ENCODE peak calls at places on chromosome 1, in six cellular contexts. One of them, this sample, is unnamed.

GRCh38 chr1:150409504-150410362 is 45.8 kb downstream of the RPRD2 start:
- DNase-seq in spleen: no peak
- DNase-seq in H1: no peak
- DNase-seq in stomach: no peak
- DNase-seq in esophagus squamous epithelium: no peak
- DNase-seq in IMR-90: no peak
- DNase-seq in this sample: no peak

GRCh38 chr1:73593379-73593778 is 604.6 kb downstream of the LRRIQ3 start:
- DNase-seq in stomach: peak
- DNase-seq in spleen: no peak
- DNase-seq in esophagus squamous epithelium: no peak
- DNase-seq in IMR-90: no peak
- DNase-seq in H1: no peak
- DNase-seq in this sample: peak

GRCh38 chr1:174040387-174040786 is 18.2 kb upstream of the RC3H1 start:
- DNase-seq in stomach: no peak
- DNase-seq in H1: no peak
- DNase-seq in esophagus squamous epithelium: no peak
- DNase-seq in spleen: no peak
- DNase-seq in IMR-90: peak
- DNase-seq in this sample: peak

GRCh38 chr1:155086182-155086741 is 7.6 kb downstream of the EFNA3 start:
- DNase-seq in spleen: peak
- DNase-seq in H1: peak
- DNase-seq in esophagus squamous epithelium: no peak
- DNase-seq in stomach: peak
- DNase-seq in IMR-90: no peak
- DNase-seq in this sample: peak

GRCh38 chr1:5480906-5481305 is 511.3 kb downstream of the NPHP4 start:
- DNase-seq in stomach: no peak
- DNase-seq in esophagus squamous epithelium: no peak
- DNase-seq in spleen: peak
- DNase-seq in H1: no peak
- DNase-seq in IMR-90: no peak
- DNase-seq in this sample: no peak

GRCh38 chr1:4971666-4972065 is 317.3 kb downstream of the AJAP1 start:
- DNase-seq in spleen: no peak
- DNase-seq in IMR-90: no peak
- DNase-seq in esophagus squamous epithelium: no peak
- DNase-seq in H1: no peak
- DNase-seq in stomach: no peak
- DNase-seq in this sample: no peak

GRCh38 chr1:77446841-77447555 is 165.2 kb downstream of the AK5 start:
- DNase-seq in IMR-90: peak
- DNase-seq in H1: no peak
- DNase-seq in spleen: no peak
- DNase-seq in esophagus squamous epithelium: no peak
- DNase-seq in stomach: no peak
- DNase-seq in this sample: no peak

GRCh38 chr1:21534674-21535378 is 25.6 kb downstream of the ALPL start:
- DNase-seq in stomach: peak
- DNase-seq in spleen: no peak
- DNase-seq in IMR-90: peak
- DNase-seq in H1: no peak
- DNase-seq in esophagus squamous epithelium: no peak
- DNase-seq in this sample: no peak

GRCh38 chr1:36161656-36162531 is 5.9 kb downstream of the MAP7D1 start:
- DNase-seq in H1: no peak
- DNase-seq in stomach: peak
- DNase-seq in spleen: peak
- DNase-seq in IMR-90: no peak
- DNase-seq in esophagus squamous epithelium: no peak
- DNase-seq in this sample: no peak

GRCh38 chr1:22508991-22509390 is 54.3 kb upstream of the EPHA8 start:
- DNase-seq in spleen: no peak
- DNase-seq in esophagus squamous epithelium: no peak
- DNase-seq in IMR-90: no peak
- DNase-seq in H1: no peak
- DNase-seq in stomach: no peak
- DNase-seq in this sample: no peak

GRCh38 chr1:201009967-201010645 is 13.4 kb downstream of the KIF21B start:
- DNase-seq in IMR-90: no peak
- DNase-seq in H1: no peak
- DNase-seq in spleen: peak
- DNase-seq in stomach: no peak
- DNase-seq in esophagus squamous epithelium: no peak
- DNase-seq in this sample: no peak

GRCh38 chr1:201828451-201828819 is 522 bp upstream of the IPO9 start:
- DNase-seq in spleen: no peak
- DNase-seq in esophagus squamous epithelium: no peak
- DNase-seq in H1: no peak
- DNase-seq in stomach: no peak
- DNase-seq in IMR-90: peak
- DNase-seq in this sample: no peak

GRCh38 chr1:241871031-241871430 is 23.0 kb downstream of the EXO1 start:
- DNase-seq in spleen: no peak
- DNase-seq in H1: no peak
- DNase-seq in IMR-90: no peak
- DNase-seq in esophagus squamous epithelium: no peak
- DNase-seq in stomach: no peak
- DNase-seq in this sample: no peak

GRCh38 chr1:94920061-94920460 is 6.8 kb downstream of the CNN3 start:
- DNase-seq in H1: no peak
- DNase-seq in esophagus squamous epithelium: no peak
- DNase-seq in spleen: no peak
- DNase-seq in IMR-90: no peak
- DNase-seq in stomach: no peak
- DNase-seq in this sample: no peak

GRCh38 chr1:40122865-40123264 is 25.8 kb upstream of the PPT1 start:
- DNase-seq in IMR-90: no peak
- DNase-seq in spleen: no peak
- DNase-seq in H1: no peak
- DNase-seq in stomach: no peak
- DNase-seq in esophagus squamous epithelium: no peak
- DNase-seq in this sample: no peak

GRCh38 chr1:92030701-92031107 is 919 bp downstream of the EPHX4 start:
- DNase-seq in spleen: no peak
- DNase-seq in stomach: no peak
- DNase-seq in esophagus squamous epithelium: no peak
- DNase-seq in IMR-90: peak
- DNase-seq in H1: no peak
- DNase-seq in this sample: peak

GRCh38 chr1:59468828-59469428 is 172.0 kb downstream of the FGGY start:
- DNase-seq in spleen: no peak
- DNase-seq in esophagus squamous epithelium: no peak
- DNase-seq in IMR-90: no peak
- DNase-seq in H1: no peak
- DNase-seq in stomach: no peak
- DNase-seq in this sample: no peak

GRCh38 chr1:204130178-204130577 is 21.7 kb downstream of the ETNK2 start:
- DNase-seq in stomach: peak
- DNase-seq in spleen: no peak
- DNase-seq in IMR-90: no peak
- DNase-seq in esophagus squamous epithelium: no peak
- DNase-seq in H1: no peak
- DNase-seq in this sample: no peak

GRCh38 chr1:10651793-10652192 is 144.7 kb downstream of the CASZ1 start:
- DNase-seq in H1: peak
- DNase-seq in esophagus squamous epithelium: no peak
- DNase-seq in spleen: no peak
- DNase-seq in IMR-90: no peak
- DNase-seq in stomach: peak
- DNase-seq in this sample: no peak

GRCh38 chr1:39081266-39082139 is 55.4 kb downstream of the NDUFS5 start:
- DNase-seq in H1: peak
- DNase-seq in esophagus squamous epithelium: no peak
- DNase-seq in spleen: peak
- DNase-seq in stomach: no peak
- DNase-seq in IMR-90: no peak
- DNase-seq in this sample: peak

GRCh38 chr1:52041551-52042185 is 8.1 kb upstream of the KTI12 start:
- DNase-seq in IMR-90: peak
- DNase-seq in stomach: no peak
- DNase-seq in esophagus squamous epithelium: no peak
- DNase-seq in H1: no peak
- DNase-seq in spleen: no peak
- DNase-seq in this sample: no peak

GRCh38 chr1:97105531-97105930 is 383.9 kb downstream of the PTBP2 start:
- DNase-seq in spleen: no peak
- DNase-seq in IMR-90: peak
- DNase-seq in stomach: no peak
- DNase-seq in esophagus squamous epithelium: no peak
- DNase-seq in H1: no peak
- DNase-seq in this sample: no peak

GRCh38 chr1:54474500-54475235 is 68.5 kb upstream of the SSBP3 start:
- DNase-seq in H1: peak
- DNase-seq in spleen: no peak
- DNase-seq in esophagus squamous epithelium: no peak
- DNase-seq in IMR-90: no peak
- DNase-seq in stomach: no peak
- DNase-seq in this sample: no peak

GRCh38 chr1:95384570-95384969 is 150.6 kb downstream of the RWDD3 start:
- DNase-seq in stomach: no peak
- DNase-seq in esophagus squamous epithelium: no peak
- DNase-seq in spleen: no peak
- DNase-seq in IMR-90: peak
- DNase-seq in H1: peak
- DNase-seq in this sample: no peak

DNA sequence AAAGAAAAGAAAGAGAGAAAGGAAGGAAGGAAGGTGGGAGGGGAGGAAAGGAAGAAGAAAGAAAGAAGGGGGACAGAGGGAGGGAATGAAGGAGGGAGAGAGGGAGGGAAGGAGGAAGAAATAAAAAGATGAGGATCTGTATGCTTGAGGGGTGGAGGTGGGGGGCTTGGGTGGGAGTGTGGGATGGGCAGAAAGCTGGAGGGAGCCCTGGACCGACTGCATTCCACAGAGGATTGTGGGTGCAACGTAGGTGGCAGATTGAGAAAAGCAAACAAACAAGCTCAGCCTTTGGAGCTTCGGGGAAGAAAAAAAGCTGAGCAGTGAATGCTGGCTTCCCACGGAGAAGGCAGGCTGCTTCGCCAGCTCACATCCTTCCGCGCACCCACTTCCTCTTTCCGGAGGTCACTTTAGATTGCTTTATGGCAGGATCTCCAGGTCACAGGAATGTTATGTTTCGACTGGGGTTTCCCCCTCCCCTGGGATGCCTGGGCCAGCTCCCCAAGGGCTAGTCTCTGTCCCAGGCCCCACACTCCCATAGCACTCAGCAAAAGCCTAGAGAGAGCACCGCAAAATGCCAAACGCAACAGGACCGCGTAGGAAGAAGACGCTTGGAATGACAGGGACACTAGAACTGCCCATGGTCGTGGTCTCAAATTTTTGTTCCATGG is 20.7 kb upstream of the LGALS8 start:
- DNase-seq in stomach: peak
- DNase-seq in IMR-90: peak
- DNase-seq in H1: peak
- DNase-seq in spleen: peak
- DNase-seq in esophagus squamous epithelium: no peak
- DNase-seq in this sample: peak
- TF ChIP-seq POLR2A in stomach: no peak
- TF ChIP-seq POLR2A in IMR-90: no peak
- TF ChIP-seq POLR2A in H1: no peak
- TF ChIP-seq POLR2A in spleen: no peak
- TF ChIP-seq POLR2A in esophagus squamous epithelium: no peak
- TF ChIP-seq POLR2A in this sample: peak

DNA sequence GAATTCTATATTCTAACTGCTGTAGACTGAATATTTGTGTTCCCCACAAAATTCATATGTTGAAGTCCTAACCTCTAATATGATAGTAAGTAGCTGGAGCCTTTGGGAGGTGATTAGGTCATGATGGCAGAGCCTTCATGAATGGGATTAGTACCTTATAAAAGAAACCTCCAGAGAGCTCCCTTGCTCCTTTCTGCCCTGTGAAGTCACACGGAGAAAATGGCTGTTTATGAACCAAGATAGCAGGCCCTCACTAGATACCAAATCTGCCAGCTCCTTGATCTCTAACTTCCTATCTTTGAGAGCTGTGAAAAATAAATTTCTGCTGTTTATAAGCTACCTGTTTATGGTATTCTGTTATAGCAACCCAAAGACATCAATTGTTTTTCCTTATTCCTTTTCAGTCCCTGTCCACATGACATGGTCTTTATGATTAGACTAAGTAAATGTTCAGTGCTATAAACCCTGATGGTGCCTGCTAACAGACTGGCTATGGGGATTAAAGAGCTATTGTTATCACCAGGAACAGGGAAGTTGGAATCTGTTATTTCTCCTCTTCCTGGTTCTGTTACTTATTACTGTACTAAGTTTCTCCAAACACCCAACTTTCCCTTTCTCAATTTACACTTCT is 9.6 kb upstream of the STIL start:
- DNase-seq in esophagus squamous epithelium: no peak
- DNase-seq in stomach: no peak
- DNase-seq in spleen: no peak
- DNase-seq in H1: no peak
- DNase-seq in IMR-90: no peak
- DNase-seq in this sample: no peak
- TF ChIP-seq POLR2A in esophagus squamous epithelium: no peak
- TF ChIP-seq POLR2A in stomach: no peak
- TF ChIP-seq POLR2A in spleen: no peak
- TF ChIP-seq POLR2A in H1: no peak
- TF ChIP-seq POLR2A in IMR-90: no peak
- TF ChIP-seq POLR2A in this sample: no peak

GRCh38 chr1:215600258-215600792 is 33.2 kb downstream of the KCTD3 start:
- DNase-seq in esophagus squamous epithelium: no peak
- DNase-seq in spleen: no peak
- DNase-seq in stomach: no peak
- DNase-seq in IMR-90: no peak
- DNase-seq in H1: no peak
- DNase-seq in this sample: no peak
- TF ChIP-seq POLR2A in esophagus squamous epithelium: no peak
- TF ChIP-seq POLR2A in spleen: no peak
- TF ChIP-seq POLR2A in stomach: no peak
- TF ChIP-seq POLR2A in IMR-90: no peak
- TF ChIP-seq POLR2A in H1: no peak
- TF ChIP-seq POLR2A in this sample: no peak

DNA sequence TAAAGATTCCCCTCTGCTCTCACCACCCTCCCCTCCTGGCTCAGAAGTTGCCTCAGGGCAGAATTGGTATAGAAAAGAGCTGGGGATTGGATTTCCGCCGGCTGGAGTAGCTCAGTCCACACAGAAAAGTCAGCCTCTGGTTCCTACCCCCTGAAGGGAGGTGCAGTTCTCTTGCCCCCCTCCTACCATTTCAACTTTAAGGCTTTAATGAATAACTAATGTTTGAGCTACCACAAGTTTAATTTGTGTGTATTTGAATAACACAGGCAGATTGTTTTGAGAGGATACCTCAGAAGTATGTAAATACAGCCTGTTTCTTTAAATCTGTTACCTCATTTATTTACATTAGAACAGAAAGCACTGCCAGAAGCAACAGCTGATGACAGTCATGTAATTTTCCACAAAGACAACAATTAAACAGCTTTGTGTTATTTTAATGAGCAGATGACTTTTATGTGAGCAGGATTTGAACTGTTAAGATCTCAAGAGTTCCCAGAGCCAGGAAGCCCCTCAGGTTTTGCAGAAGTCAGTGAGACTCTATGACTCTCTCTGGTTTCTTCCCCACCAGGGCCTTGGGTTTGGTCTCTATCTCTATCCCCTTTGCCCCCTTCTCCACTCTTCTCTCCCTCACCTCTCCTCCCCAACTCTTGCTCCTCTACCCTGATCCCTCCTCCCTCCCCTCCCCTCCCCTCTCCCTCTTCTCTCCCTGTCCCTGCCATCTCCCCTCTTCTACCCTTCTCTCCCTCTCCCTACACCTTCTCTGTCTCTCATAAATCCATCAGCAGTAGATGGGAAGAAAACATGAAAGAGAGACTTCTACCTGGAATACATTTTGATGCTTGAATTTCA is 26.3 kb downstream of the DUSP10 start:
- DNase-seq in IMR-90: peak
- DNase-seq in esophagus squamous epithelium: no peak
- DNase-seq in H1: no peak
- DNase-seq in spleen: no peak
- DNase-seq in stomach: no peak
- DNase-seq in this sample: no peak
- TF ChIP-seq POLR2A in IMR-90: no peak
- TF ChIP-seq POLR2A in esophagus squamous epithelium: no peak
- TF ChIP-seq POLR2A in H1: no peak
- TF ChIP-seq POLR2A in spleen: no peak
- TF ChIP-seq POLR2A in stomach: no peak
- TF ChIP-seq POLR2A in this sample: no peak

This sample was measured in H54.